ENCODE peak calls at places on chromosomes 3 and 15, in four cellular contexts. One of them, this sample, is unnamed.

GRCh38 chr3:137768361-137769320 is 4.5 kb downstream of the SOX14 start:
- DNase-seq in astrocyte: no peak
- DNase-seq in fibroblast of lung: no peak
- DNase-seq in K562: no peak
- DNase-seq in this sample: no peak

GRCh38 chr3:189529889-189530288 is 101.3 kb upstream of the TP63 start:
- DNase-seq in astrocyte: no peak
- DNase-seq in fibroblast of lung: no peak
- DNase-seq in K562: no peak
- DNase-seq in this sample: no peak

GRCh38 chr15:67127334-67127664 is 61.9 kb downstream of the SMAD3 start:
- DNase-seq in astrocyte: no peak
- DNase-seq in fibroblast of lung: no peak
- DNase-seq in K562: no peak
- DNase-seq in this sample: peak; percentile 93

GRCh38 chr3:71378509-71378908 is 205.0 kb downstream of the FOXP1 start:
- DNase-seq in astrocyte: no peak
- DNase-seq in fibroblast of lung: no peak
- DNase-seq in K562: no peak
- DNase-seq in this sample: no peak

GRCh38 chr3:151301787-151302186 is 14.8 kb downstream of the GPR87 start:
- DNase-seq in astrocyte: peak; percentile 82
- DNase-seq in fibroblast of lung: peak; percentile 90
- DNase-seq in K562: no peak
- DNase-seq in this sample: peak; percentile 89

GRCh38 chr3:151008699-151009098 is 36.2 kb upstream of the CLRN1 start:
- DNase-seq in astrocyte: peak; percentile 40
- DNase-seq in fibroblast of lung: peak; percentile 70
- DNase-seq in K562: no peak
- DNase-seq in this sample: peak; percentile 22

GRCh38 chr3:57816471-57817105 is 60.5 kb downstream of the SLMAP start:
- DNase-seq in astrocyte: peak; percentile 35
- DNase-seq in fibroblast of lung: no peak
- DNase-seq in K562: no peak
- DNase-seq in this sample: peak; percentile 58

GRCh38 chr3:172591171-172591605 is 68.0 kb upstream of the TNFSF10 start:
- DNase-seq in astrocyte: no peak
- DNase-seq in fibroblast of lung: no peak
- DNase-seq in K562: no peak
- DNase-seq in this sample: no peak

GRCh38 chr15:92001307-92001706 is 147.8 kb downstream of the SLCO3A1 start:
- DNase-seq in astrocyte: no peak
- DNase-seq in fibroblast of lung: no peak
- DNase-seq in K562: no peak
- DNase-seq in this sample: no peak

GRCh38 chr15:92315144-92315543 is 78.5 kb upstream of the ST8SIA2 start:
- DNase-seq in astrocyte: no peak
- DNase-seq in fibroblast of lung: no peak
- DNase-seq in K562: no peak
- DNase-seq in this sample: no peak

GRCh38 chr3:122962149-122962548 is 65.4 kb downstream of the SEMA5B start:
- DNase-seq in astrocyte: no peak
- DNase-seq in fibroblast of lung: no peak
- DNase-seq in K562: no peak
- DNase-seq in this sample: no peak

GRCh38 chr3:23275814-23276213 is 72.7 kb downstream of the UBE2E2 start:
- DNase-seq in astrocyte: no peak
- DNase-seq in fibroblast of lung: no peak
- DNase-seq in K562: no peak
- DNase-seq in this sample: no peak

GRCh38 chr3:13532085-13532484 is 16.8 kb upstream of the FBLN2 start:
- DNase-seq in astrocyte: no peak
- DNase-seq in fibroblast of lung: peak; percentile 51
- DNase-seq in K562: no peak
- DNase-seq in this sample: no peak

GRCh38 chr3:143821862-143822261 is 26.4 kb downstream of the SLC9A9 start:
- DNase-seq in astrocyte: no peak
- DNase-seq in fibroblast of lung: no peak
- DNase-seq in K562: no peak
- DNase-seq in this sample: no peak

GRCh38 chr3:61666032-61666431 is 104.7 kb downstream of the PTPRG start:
- DNase-seq in astrocyte: no peak
- DNase-seq in fibroblast of lung: no peak
- DNase-seq in K562: no peak
- DNase-seq in this sample: no peak

GRCh38 chr3:69063636-69064035 is 11.5 kb upstream of the TMF1 start:
- DNase-seq in astrocyte: no peak
- DNase-seq in fibroblast of lung: no peak
- DNase-seq in K562: no peak
- DNase-seq in this sample: no peak

GRCh38 chr3:189355481-189356201 is 183.9 kb downstream of the TPRG1 start:
- DNase-seq in astrocyte: peak; percentile 80
- DNase-seq in fibroblast of lung: peak; percentile 54
- DNase-seq in K562: no peak
- DNase-seq in this sample: peak; percentile 84

GRCh38 chr3:188911033-188911850 is 260.5 kb upstream of the TPRG1 start:
- DNase-seq in astrocyte: no peak
- DNase-seq in fibroblast of lung: peak; percentile 71
- DNase-seq in K562: no peak
- DNase-seq in this sample: no peak

GRCh38 chr3:37907906-37908305 is 46.2 kb downstream of the CTDSPL start:
- DNase-seq in astrocyte: peak; percentile 36
- DNase-seq in fibroblast of lung: no peak
- DNase-seq in K562: no peak
- DNase-seq in this sample: no peak

GRCh38 chr3:146626384-146627122 is 21.4 kb upstream of the PLSCR5 start:
- DNase-seq in astrocyte: no peak
- DNase-seq in fibroblast of lung: no peak
- DNase-seq in K562: no peak
- DNase-seq in this sample: no peak

GRCh38 chr3:48404440-48405342 is 25.2 kb downstream of the PLXNB1 start:
- DNase-seq in astrocyte: no peak
- DNase-seq in fibroblast of lung: no peak
- DNase-seq in K562: no peak
- DNase-seq in this sample: no peak

GRCh38 chr15:33279613-33280205 is 31.1 kb upstream of the RYR3 start:
- DNase-seq in astrocyte: peak; percentile 44
- DNase-seq in fibroblast of lung: peak; percentile 14
- DNase-seq in K562: no peak
- DNase-seq in this sample: peak; percentile 84

GRCh38 chr15:49877117-49877860 is 241.7 kb downstream of the ATP8B4 start:
- DNase-seq in astrocyte: no peak
- DNase-seq in fibroblast of lung: peak; percentile 70
- DNase-seq in K562: no peak
- DNase-seq in this sample: no peak

GRCh38 chr3:155131104-155131503 is 51.0 kb downstream of the MME start:
- DNase-seq in astrocyte: peak; percentile 44
- DNase-seq in fibroblast of lung: peak; percentile 60
- DNase-seq in K562: peak; percentile 48
- DNase-seq in this sample: no peak

GRCh38 chr3:185981621-185982020 is 43.8 kb upstream of the TRA2B start:
- DNase-seq in astrocyte: no peak
- DNase-seq in fibroblast of lung: no peak
- DNase-seq in K562: no peak
- DNase-seq in this sample: no peak

GRCh38 chr3:185982632-185983031 is 44.8 kb upstream of the TRA2B start:
- DNase-seq in astrocyte: no peak
- DNase-seq in fibroblast of lung: no peak
- DNase-seq in K562: no peak
- DNase-seq in this sample: no peak

GRCh38 chr3:185986201-185986600 is 48.4 kb upstream of the TRA2B start:
- DNase-seq in astrocyte: no peak
- DNase-seq in fibroblast of lung: no peak
- DNase-seq in K562: no peak
- DNase-seq in this sample: no peak

GRCh38 chr3:185984203-185984602 is 46.4 kb upstream of the TRA2B start:
- DNase-seq in astrocyte: no peak
- DNase-seq in fibroblast of lung: no peak
- DNase-seq in K562: no peak
- DNase-seq in this sample: no peak

DNA sequence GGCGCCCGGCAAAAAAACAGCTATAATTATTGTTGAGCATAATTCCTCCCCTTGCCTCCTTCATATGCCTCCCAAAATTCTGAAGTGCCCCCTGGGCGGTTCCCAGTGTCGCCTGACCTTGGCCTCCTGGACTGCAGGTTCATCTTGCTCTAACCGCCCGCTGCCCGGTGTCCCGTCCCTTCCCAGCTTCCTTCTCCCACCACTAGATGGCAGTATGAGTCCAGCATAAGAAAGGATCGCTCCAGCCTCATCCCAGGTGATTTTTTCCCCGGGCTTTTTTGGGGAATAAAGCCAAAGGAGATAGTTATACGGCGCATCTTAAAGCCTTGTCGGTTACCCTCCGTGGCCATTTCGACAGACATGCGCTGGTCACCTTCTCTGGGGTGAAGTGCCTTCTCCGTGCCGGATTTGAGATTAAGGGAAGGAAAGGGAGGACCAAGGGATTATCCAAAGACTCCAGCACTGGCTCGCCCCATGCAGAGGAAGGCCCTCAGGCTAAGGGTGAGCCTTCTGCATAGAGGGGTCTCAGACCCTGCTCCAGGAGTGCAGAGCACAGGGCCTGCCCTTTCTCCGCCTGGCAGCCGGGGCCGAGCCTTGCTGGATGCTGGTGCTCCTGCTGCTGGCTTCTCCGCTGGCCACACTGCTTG is 45.8 kb upstream of the TRA2B start:
- DNase-seq in astrocyte: peak; percentile 15
- DNase-seq in fibroblast of lung: peak; percentile 72
- DNase-seq in K562: peak; percentile 85
- DNase-seq in this sample: peak; percentile 89
- H3K9ac ChIP-seq in astrocyte: no peak overlapping the region
- H3K9ac ChIP-seq in fibroblast of lung: no peak overlapping the region
- H3K9ac ChIP-seq in K562: no peak overlapping the region
- H3K9ac ChIP-seq in this sample: no peak overlapping the region

DNA sequence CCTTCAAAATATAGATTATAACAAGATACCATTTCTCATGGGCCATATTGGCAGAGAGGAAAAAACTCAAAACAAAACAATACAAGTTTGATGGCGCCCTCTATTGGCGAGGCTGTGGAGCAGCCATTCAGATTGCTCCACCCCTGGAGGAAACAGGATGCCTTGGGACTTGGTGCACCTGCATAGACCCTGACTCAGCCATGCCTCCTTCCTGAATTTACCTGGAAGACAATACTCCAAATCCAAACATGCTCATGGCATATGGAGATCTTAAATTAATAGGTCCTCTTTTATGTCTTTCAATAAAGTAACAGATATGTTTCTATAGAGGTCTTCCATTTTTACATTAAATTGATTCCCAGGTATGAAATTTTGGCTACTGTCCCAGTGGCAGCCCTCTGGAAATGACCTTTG is 90.0 kb downstream of the APBA2 start:
- DNase-seq in astrocyte: no peak
- DNase-seq in fibroblast of lung: peak; percentile 68
- DNase-seq in K562: peak; percentile 76
- DNase-seq in this sample: peak; percentile 80
- TF ChIP-seq CTCF in astrocyte: peak; percentile 90
- TF ChIP-seq CTCF in fibroblast of lung: peak; percentile 55
- TF ChIP-seq CTCF in K562: peak; percentile 93
- TF ChIP-seq CTCF in this sample: peak; percentile 96

GRCh38 chr3:152417181-152417580 is 148.5 kb downstream of the MBNL1 start:
- DNase-seq in astrocyte: peak; percentile 48
- DNase-seq in fibroblast of lung: no peak
- DNase-seq in K562: no peak
- DNase-seq in this sample: peak; percentile 71

GRCh38 chr3:152413244-152413643 is 144.5 kb downstream of the MBNL1 start:
- DNase-seq in astrocyte: no peak
- DNase-seq in fibroblast of lung: no peak
- DNase-seq in K562: no peak
- DNase-seq in this sample: no peak
- H3K36me3 ChIP-seq in astrocyte: peaks cover 14% of the 10 kb centered on the region
- H3K36me3 ChIP-seq in fibroblast of lung: peaks cover 4% of the 10 kb centered on the region
- H3K36me3 ChIP-seq in K562: peaks cover 59% of the 10 kb centered on the region
- H3K36me3 ChIP-seq in this sample: peaks cover 20% of the 10 kb centered on the region

GRCh38 chr3:186544281-186544680 is at the start of gene CRYGS:
- DNase-seq in astrocyte: no peak
- DNase-seq in fibroblast of lung: no peak
- DNase-seq in K562: no peak
- DNase-seq in this sample: peak; percentile 39

GRCh38 chr3:186538779-186539178 is 5.4 kb downstream of the CRYGS start:
- DNase-seq in astrocyte: no peak
- DNase-seq in fibroblast of lung: no peak
- DNase-seq in K562: no peak
- DNase-seq in this sample: no peak

GRCh38 chr3:186536883-186537553 is 7.2 kb downstream of the CRYGS start:
- DNase-seq in astrocyte: peak; percentile 37
- DNase-seq in fibroblast of lung: no peak
- DNase-seq in K562: no peak
- DNase-seq in this sample: peak; percentile 6

DNA sequence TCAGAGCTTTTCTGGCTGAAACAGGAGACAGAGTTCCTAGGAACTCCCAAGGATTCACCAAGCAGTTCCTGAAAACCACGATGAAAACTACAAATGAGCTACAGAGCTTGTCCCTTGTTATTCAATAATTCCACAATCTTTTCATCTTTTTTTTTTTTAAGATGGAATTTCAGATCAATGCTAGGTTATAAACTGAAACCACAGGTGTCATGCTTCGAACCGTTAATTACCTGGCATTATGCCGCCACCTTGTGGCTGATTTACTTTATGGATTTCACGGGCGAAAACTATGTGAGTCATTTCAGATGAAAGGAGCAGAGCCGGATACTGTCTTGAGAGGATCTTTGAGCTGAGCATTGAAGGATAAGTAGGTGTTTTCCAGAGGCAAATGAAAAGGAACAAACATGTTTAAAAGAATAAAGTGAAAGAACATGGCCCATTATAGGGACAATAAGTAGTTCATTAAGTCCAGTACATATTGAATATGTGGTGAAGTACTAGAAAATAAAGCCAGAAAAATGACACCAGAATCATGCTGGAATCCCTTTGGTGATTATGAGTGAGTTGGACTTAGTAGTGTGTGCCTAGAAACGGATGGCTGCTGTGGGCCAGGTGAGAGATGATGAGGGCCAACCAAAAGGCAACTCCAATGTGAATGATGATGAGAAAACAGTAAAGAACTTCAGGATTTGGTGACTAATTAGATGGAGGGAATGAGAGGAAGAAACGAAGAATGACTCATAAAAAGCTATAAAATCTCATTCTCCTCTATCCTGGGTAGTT is 3.5 kb downstream of the CRYGS start:
- DNase-seq in astrocyte: peak; percentile 54
- DNase-seq in fibroblast of lung: peak; percentile 75
- DNase-seq in K562: peak; percentile 58
- DNase-seq in this sample: peak; percentile 95
- H3K9ac ChIP-seq in astrocyte: no peak overlapping the region
- H3K9ac ChIP-seq in fibroblast of lung: no peak overlapping the region
- H3K9ac ChIP-seq in K562: peak overlapping the region; percentile 11
- H3K9ac ChIP-seq in this sample: no peak overlapping the region

GRCh38 chr3:187281191-187281714 is 10.3 kb downstream of the MASP1 start:
- DNase-seq in astrocyte: peak; percentile 35
- DNase-seq in fibroblast of lung: peak; percentile 90
- DNase-seq in K562: no peak
- DNase-seq in this sample: no peak
- TF ChIP-seq CTCF in astrocyte: no peak
- TF ChIP-seq CTCF in fibroblast of lung: peak; percentile 29
- TF ChIP-seq CTCF in K562: peak; percentile 21
- TF ChIP-seq CTCF in this sample: peak; percentile 14